ENCODE peak calls at places on chromosomes 1 and 21, in five cellular contexts. One of them, this sample, is unnamed.

GRCh38 chr1:180151508-180151907 is 3.2 kb upstream of the QSOX1 start:
- DNase-seq in ovary: no peak
- DNase-seq in cardiac fibroblast: peak; percentile 95
- DNase-seq in breast epithelium: no peak
- DNase-seq in mucosa of descending colon: no peak
- DNase-seq in this sample: no peak

GRCh38 chr1:204520834-204521709 is 4.9 kb downstream of the MDM4 start:
- DNase-seq in ovary: no peak
- DNase-seq in cardiac fibroblast: peak; percentile 80
- DNase-seq in breast epithelium: no peak
- DNase-seq in mucosa of descending colon: no peak
- DNase-seq in this sample: no peak

GRCh38 chr1:33300673-33301072 is 20.2 kb downstream of the A3GALT2 start:
- DNase-seq in ovary: peak; percentile 79
- DNase-seq in cardiac fibroblast: peak; percentile 84
- DNase-seq in breast epithelium: no peak
- DNase-seq in mucosa of descending colon: no peak
- DNase-seq in this sample: peak; percentile 36

GRCh38 chr21:15138475-15138874 is 73.7 kb upstream of the NRIP1 start:
- DNase-seq in ovary: peak; percentile 33
- DNase-seq in cardiac fibroblast: no peak
- DNase-seq in breast epithelium: no peak
- DNase-seq in mucosa of descending colon: peak; percentile 81
- DNase-seq in this sample: no peak

GRCh38 chr1:10728595-10729410 is 67.6 kb downstream of the CASZ1 start:
- DNase-seq in ovary: no peak
- DNase-seq in cardiac fibroblast: no peak
- DNase-seq in breast epithelium: no peak
- DNase-seq in mucosa of descending colon: peak; percentile 27
- DNase-seq in this sample: no peak

GRCh38 chr21:43909736-43910455 is 44.9 kb downstream of the AGPAT3 start:
- DNase-seq in ovary: no peak
- DNase-seq in cardiac fibroblast: no peak
- DNase-seq in breast epithelium: no peak
- DNase-seq in mucosa of descending colon: no peak
- DNase-seq in this sample: no peak

GRCh38 chr1:214026985-214027384 is 39.2 kb downstream of the PROX1 start:
- DNase-seq in ovary: no peak
- DNase-seq in cardiac fibroblast: no peak
- DNase-seq in breast epithelium: no peak
- DNase-seq in mucosa of descending colon: no peak
- DNase-seq in this sample: no peak

GRCh38 chr1:30761312-30762151 is 4.0 kb upstream of the LAPTM5 start:
- DNase-seq in ovary: no peak
- DNase-seq in cardiac fibroblast: no peak
- DNase-seq in breast epithelium: no peak
- DNase-seq in mucosa of descending colon: peak; percentile 50
- DNase-seq in this sample: no peak

GRCh38 chr1:201970334-201971159 is 11.9 kb upstream of the RNPEP start:
- DNase-seq in ovary: no peak
- DNase-seq in cardiac fibroblast: peak; percentile 46
- DNase-seq in breast epithelium: no peak
- DNase-seq in mucosa of descending colon: no peak
- DNase-seq in this sample: no peak

GRCh38 chr1:2233997-2234761 is 6.1 kb downstream of the SKI start:
- DNase-seq in ovary: peak; percentile 86
- DNase-seq in cardiac fibroblast: peak; percentile 99
- DNase-seq in breast epithelium: peak; percentile 82
- DNase-seq in mucosa of descending colon: peak; percentile 93
- DNase-seq in this sample: no peak

GRCh38 chr1:233389169-233389568 is 61.6 kb downstream of the MAP3K21 start:
- DNase-seq in ovary: no peak
- DNase-seq in cardiac fibroblast: peak; percentile 29
- DNase-seq in breast epithelium: no peak
- DNase-seq in mucosa of descending colon: no peak
- DNase-seq in this sample: no peak

GRCh38 chr1:212514782-212515181 is 82.1 kb downstream of the NENF start:
- DNase-seq in ovary: no peak
- DNase-seq in cardiac fibroblast: no peak
- DNase-seq in breast epithelium: no peak
- DNase-seq in mucosa of descending colon: no peak
- DNase-seq in this sample: no peak

GRCh38 chr1:43527111-43527878 is 3.4 kb upstream of the PTPRF start:
- DNase-seq in ovary: no peak
- DNase-seq in cardiac fibroblast: no peak
- DNase-seq in breast epithelium: no peak
- DNase-seq in mucosa of descending colon: no peak
- DNase-seq in this sample: no peak

GRCh38 chr1:193087893-193088292 is 17.3 kb downstream of the GLRX2 start:
- DNase-seq in ovary: no peak
- DNase-seq in cardiac fibroblast: no peak
- DNase-seq in breast epithelium: no peak
- DNase-seq in mucosa of descending colon: no peak
- DNase-seq in this sample: no peak

GRCh38 chr1:101474039-101474665 is 237.3 kb downstream of the S1PR1 start:
- DNase-seq in ovary: no peak
- DNase-seq in cardiac fibroblast: peak; percentile 5
- DNase-seq in breast epithelium: no peak
- DNase-seq in mucosa of descending colon: no peak
- DNase-seq in this sample: no peak
- TF ChIP-seq CTCF in ovary: no peak
- TF ChIP-seq CTCF in cardiac fibroblast: no peak
- TF ChIP-seq CTCF in breast epithelium: no peak
- TF ChIP-seq CTCF in mucosa of descending colon: no peak
- TF ChIP-seq CTCF in this sample: peak; percentile 46

DNA sequence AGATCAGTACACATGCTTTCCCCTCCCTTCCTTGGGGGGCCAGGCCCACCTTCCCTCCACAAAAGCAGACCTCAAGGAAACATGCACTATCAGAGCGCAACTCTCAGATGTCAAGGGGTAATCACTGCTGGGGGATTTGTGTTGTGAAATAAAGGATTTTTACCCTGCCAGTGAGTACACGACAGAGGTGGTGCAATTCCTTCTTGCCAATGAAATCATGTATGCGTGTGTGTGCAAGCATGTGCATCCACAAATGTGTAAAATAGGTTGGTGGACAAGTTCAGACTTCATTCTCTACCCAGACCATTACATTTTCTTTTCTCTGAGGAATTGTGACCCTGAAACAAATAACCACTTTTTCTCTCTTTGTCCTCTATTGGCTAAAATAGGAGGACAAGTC is 9.8 kb upstream of the NOS1AP start:
- DNase-seq in ovary: no peak
- DNase-seq in cardiac fibroblast: no peak
- DNase-seq in breast epithelium: no peak
- DNase-seq in mucosa of descending colon: no peak
- DNase-seq in this sample: no peak
- H3K4me3 ChIP-seq in ovary: no peak overlapping the region
- H3K4me3 ChIP-seq in cardiac fibroblast: no peak overlapping the region
- H3K4me3 ChIP-seq in breast epithelium: no peak overlapping the region
- H3K4me3 ChIP-seq in mucosa of descending colon: no peak overlapping the region
- H3K4me3 ChIP-seq in this sample: no peak overlapping the region

GRCh38 chr1:118716775-118717174 is 271.4 kb downstream of the TBX15 start:
- DNase-seq in ovary: no peak
- DNase-seq in cardiac fibroblast: peak; percentile 6
- DNase-seq in breast epithelium: no peak
- DNase-seq in mucosa of descending colon: no peak
- DNase-seq in this sample: peak; percentile 10
- TF ChIP-seq CTCF in ovary: no peak
- TF ChIP-seq CTCF in cardiac fibroblast: no peak
- TF ChIP-seq CTCF in breast epithelium: no peak
- TF ChIP-seq CTCF in mucosa of descending colon: no peak
- TF ChIP-seq CTCF in this sample: peak; percentile 58

GRCh38 chr1:78619446-78619802 is 824 bp upstream of the IFI44L start:
- DNase-seq in ovary: no peak
- DNase-seq in cardiac fibroblast: no peak
- DNase-seq in breast epithelium: no peak
- DNase-seq in mucosa of descending colon: no peak
- DNase-seq in this sample: no peak
- H3K4me3 ChIP-seq in ovary: peak overlapping the region; percentile 8
- H3K4me3 ChIP-seq in cardiac fibroblast: peak overlapping the region; percentile 47
- H3K4me3 ChIP-seq in breast epithelium: peak overlapping the region; percentile 44
- H3K4me3 ChIP-seq in mucosa of descending colon: no peak overlapping the region
- H3K4me3 ChIP-seq in this sample: no peak overlapping the region

GRCh38 chr1:26472901-26473845 is 933 bp downstream of the HMGN2 start:
- DNase-seq in ovary: peak; percentile 98
- DNase-seq in cardiac fibroblast: peak; percentile 94
- DNase-seq in breast epithelium: peak; percentile 97
- DNase-seq in mucosa of descending colon: peak; percentile 97
- DNase-seq in this sample: peak; percentile 39
- TF ChIP-seq CTCF in ovary: no peak
- TF ChIP-seq CTCF in cardiac fibroblast: no peak
- TF ChIP-seq CTCF in breast epithelium: no peak
- TF ChIP-seq CTCF in mucosa of descending colon: no peak
- TF ChIP-seq CTCF in this sample: no peak

DNA sequence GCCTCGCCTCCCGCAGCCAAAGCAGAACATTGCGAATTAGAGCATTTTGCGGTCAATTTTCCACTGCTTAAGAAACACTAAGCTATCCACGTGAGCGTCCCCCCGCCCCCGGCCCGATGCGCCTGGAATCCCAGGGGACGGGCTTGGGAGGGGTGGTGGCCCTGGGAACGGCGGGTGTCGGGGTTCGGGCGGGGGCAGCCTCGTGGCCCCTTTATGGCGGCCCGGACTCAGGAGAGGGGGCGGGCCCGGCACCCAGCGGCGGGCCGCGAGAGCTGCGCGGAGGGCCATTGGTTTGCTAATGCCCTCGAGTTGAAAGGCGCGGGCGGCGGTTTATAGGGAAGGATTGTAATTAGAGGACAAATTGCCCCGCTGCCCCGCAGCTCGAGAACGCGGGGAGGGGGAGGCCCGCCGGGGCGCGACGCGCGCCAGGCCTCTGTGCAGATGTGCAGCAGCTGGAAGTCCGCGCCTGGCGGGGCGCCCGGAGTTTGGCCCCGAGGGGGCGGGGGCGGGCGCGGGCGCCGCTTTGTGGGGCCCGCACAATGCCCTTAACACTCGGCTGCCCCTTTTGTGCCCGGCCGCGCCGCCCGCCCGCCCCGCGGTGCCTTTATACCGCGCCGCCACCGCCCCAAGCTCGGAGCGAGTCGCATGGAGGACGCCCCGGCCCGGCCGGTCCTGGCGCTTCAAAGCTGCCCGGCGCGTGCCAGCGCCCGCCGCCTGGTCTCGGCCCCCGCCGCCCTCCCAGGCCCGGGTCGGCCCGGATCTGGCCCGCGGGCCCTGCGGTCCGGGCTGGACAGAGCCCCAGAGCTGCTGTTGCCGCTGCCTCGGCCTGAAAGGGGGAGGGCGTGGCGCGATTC is 1.9 kb upstream of the HES3 start:
- DNase-seq in ovary: no peak
- DNase-seq in cardiac fibroblast: no peak
- DNase-seq in breast epithelium: no peak
- DNase-seq in mucosa of descending colon: no peak
- DNase-seq in this sample: no peak
- H3K4me3 ChIP-seq in ovary: no peak overlapping the region
- H3K4me3 ChIP-seq in cardiac fibroblast: no peak overlapping the region
- H3K4me3 ChIP-seq in breast epithelium: peak overlapping the region; percentile 9
- H3K4me3 ChIP-seq in mucosa of descending colon: no peak overlapping the region
- H3K4me3 ChIP-seq in this sample: no peak overlapping the region

This sample was measured in LNCaP clone FGC.